ENCODE peak calls at places on chromosomes 4 and X, in ten cellular contexts. C is NCI-H1694 treated with DMSO at 0.1 percent for 48 hours; G is fibroblast of gingiva; U is RPMI8226; E is RWPE1; D is stimulated activated CD4-positive, alpha-beta T cell treated with anti-CD3 and anti-CD28 coated beads, Interleukin-2, amount 100 ng/mL, for 24 hours; M is stromal cell of bone marrow; Y is Kasumi-1; B is esophagus squamous epithelium; I is posterior cingulate gyrus. S is an unnamed sample.

GRCh38 chr4:90718926-90719325 is 591.7 kb downstream of the CCSER1 start:
- DNase-seq in B (no peak), D (no peak), U (no peak), Y (no peak), G (no peak), I (no peak), C (no peak), M (no peak), E (no peak), S (no peak)

GRCh38 chr4:68708566-68708965 is 38.1 kb upstream of the UGT2B15 start:
- DNase-seq in M (no peak), U (no peak), E (no peak), C (no peak), Y (no peak), I (no peak), B (no peak), G (no peak), D (no peak), S (no peak)

GRCh38 chr4:103853627-103854026 is 133.8 kb upstream of the TACR3 start:
- DNase-seq in D (no peak), U (no peak), E (no peak), C (no peak), I (no peak), G (no peak), B (no peak), Y (no peak), M (no peak), S (no peak)

GRCh38 chr4:57156242-57156990 is 46.2 kb upstream of the IGFBP7 start:
- DNase-seq in G (no peak), U (no peak), C (no peak), M (no peak), D (no peak), E (peak), B (no peak), Y (no peak), I (no peak), S (no peak)

GRCh38 chr4:7970031-7970946 is 30.6 kb upstream of the AFAP1 start:
- DNase-seq in Y (peak), B (no peak), G (no peak), D (peak), E (peak), M (no peak), C (no peak), I (no peak), U (peak), S (no peak)

GRCh38 chr4:11446156-11446811 is 17.6 kb upstream of the HS3ST1 start:
- DNase-seq in U (no peak), E (no peak), B (no peak), C (no peak), D (no peak), I (no peak), M (peak), G (no peak), Y (no peak), S (no peak)

GRCh38 chr4:118881512-118882146 is 7.0 kb upstream of the SYNPO2 start:
- DNase-seq in I (no peak), G (no peak), M (no peak), U (no peak), E (no peak), D (no peak), C (no peak), B (no peak), Y (no peak), S (no peak)

GRCh38 chr4:687975-688694 is 816 bp downstream of the SLC49A3 start:
- DNase-seq in C (no peak), G (no peak), B (no peak), D (no peak), Y (no peak), M (no peak), E (no peak), I (no peak), U (no peak), S (no peak)

GRCh38 chr4:168632246-168632832 is 135.5 kb downstream of the PALLD start:
- DNase-seq in D (no peak), E (no peak), U (no peak), Y (no peak), B (no peak), I (no peak), C (no peak), G (no peak), M (no peak), S (no peak)

GRCh38 chr4:132384709-132385108 is 764.4 kb upstream of the PCDH10 start:
- DNase-seq in G (no peak), C (no peak), D (no peak), I (no peak), U (no peak), Y (no peak), B (no peak), E (no peak), M (no peak), S (no peak)

GRCh38 chr4:110787781-110788180 is 164.9 kb upstream of the PITX2 start:
- DNase-seq in G (no peak), E (no peak), U (no peak), Y (no peak), I (no peak), M (no peak), D (no peak), B (no peak), C (no peak), S (no peak)

GRCh38 chr4:80138556-80139538 is 58.5 kb upstream of the PRDM8 start:
- DNase-seq in C (no peak), E (no peak), M (peak), D (peak), Y (peak), G (peak), B (no peak), U (no peak), I (no peak), S (peak)

GRCh38 chrX:12702509-12703091 is 88.6 kb upstream of the PRPS2 start:
- DNase-seq in E (no peak), C (no peak), I (no peak), D (no peak), B (no peak), M (no peak), Y (no peak), U (peak), G (no peak), S (no peak)

GRCh38 chr4:125388653-125389052 is 73.9 kb downstream of the FAT4 start:
- DNase-seq in I (no peak), D (no peak), C (no peak), G (peak), B (no peak), E (peak), Y (no peak), U (no peak), M (no peak), S (peak)

GRCh38 chr4:40840255-40840984 is 90.7 kb downstream of the NSUN7 start:
- DNase-seq in D (no peak), E (no peak), G (no peak), U (no peak), B (no peak), I (no peak), Y (no peak), C (no peak), M (no peak), S (no peak)

GRCh38 chr4:177220376-177220775 is 89.3 kb upstream of the NEIL3 start:
- DNase-seq in D (no peak), B (no peak), G (peak), U (no peak), E (peak), M (peak), I (no peak), Y (peak), C (no peak), S (no peak)

GRCh38 chrX:108199691-108200090 is 108.1 kb downstream of the ATG4A start:
- DNase-seq in Y (peak), U (peak), E (peak), D (no peak), C (peak), I (no peak), G (peak), M (no peak), B (no peak), S (no peak)

GRCh38 chr4:173415885-173416658 is 17.2 kb upstream of the SCRG1 start:
- DNase-seq in Y (peak), D (no peak), U (no peak), I (peak), C (no peak), G (no peak), M (no peak), E (no peak), B (peak), S (no peak)

GRCh38 chr4:180636696-180637095 is 1606.5 kb upstream of the TENM3 start:
- DNase-seq in D (no peak), I (no peak), Y (no peak), C (no peak), G (no peak), E (no peak), U (no peak), M (peak), B (no peak), S (no peak)

GRCh38 chr4:110364911-110365520 is 110.9 kb upstream of the ENPEP start:
- DNase-seq in D (no peak), M (peak), I (no peak), C (no peak), B (no peak), Y (no peak), U (no peak), E (no peak), G (peak), S (no peak)